ENCODE peak calls at places on chromosome 12, in seven cellular contexts. I, J, U, R, H, E and W are unnamed samples.

GRCh38 chr12:23174917-23175316 is 549.9 kb downstream of the ETNK1 start:
- DNase-seq in H (no peak), I (no peak), R (no peak), E (no peak), J (no peak), U (no peak), W (no peak)

GRCh38 chr12:82627799-82628198 is 58.9 kb upstream of the TMTC2 start:
- DNase-seq in I (peak; percentile 30), U (peak; percentile 71), E (peak; percentile 32), H (no peak), R (no peak), J (no peak), W (no peak)

GRCh38 chr12:57611116-57611809 is at the start of gene ARHGEF25:
- DNase-seq in I (no peak), U (peak; percentile 89), R (peak; percentile 51), J (peak; percentile 9), E (peak; percentile 94), H (no peak), W (peak; percentile 60)

GRCh38 chr12:28793767-28794166 is 355.3 kb upstream of the FAR2 start:
- DNase-seq in R (no peak), I (no peak), U (no peak), J (no peak), H (no peak), E (no peak), W (no peak)

GRCh38 chr12:69094606-69095216 is 144.7 kb upstream of the CPSF6 start:
- DNase-seq in E (no peak), R (no peak), U (no peak), J (no peak), H (no peak), I (no peak), W (no peak)

GRCh38 chr12:48084066-48084465 is 21.8 kb downstream of the SENP1 start:
- DNase-seq in H (no peak), J (no peak), E (no peak), I (peak; percentile 10), R (no peak), U (no peak), W (no peak)

GRCh38 chr12:54371328-54372112 is 7.2 kb upstream of the GPR84 start:
- DNase-seq in E (no peak), H (no peak), I (no peak), U (peak; percentile 48), J (no peak), R (no peak), W (no peak)

GRCh38 chr12:50988051-50988450 is 35.7 kb downstream of the HIGD1C start:
- DNase-seq in U (no peak), R (no peak), H (no peak), I (no peak), J (no peak), E (no peak), W (no peak)

GRCh38 chr12:5442251-5443006 is 10.5 kb downstream of the NTF3 start:
- DNase-seq in E (peak; percentile 51), R (no peak), H (no peak), I (peak; percentile 66), J (no peak), U (peak; percentile 79), W (no peak)

GRCh38 chr12:92721130-92721529 is 18.3 kb downstream of the PLEKHG7 start:
- DNase-seq in H (no peak), J (no peak), R (no peak), U (no peak), I (no peak), E (no peak), W (no peak)

GRCh38 chr12:132153501-132154340 is 9.5 kb downstream of the NOC4L start:
- DNase-seq in J (no peak), H (no peak), R (peak; percentile 63), I (peak; percentile 27), U (peak; percentile 97), E (peak; percentile 98), W (peak; percentile 81)

GRCh38 chr12:48080821-48081220 is 25.1 kb downstream of the SENP1 start:
- DNase-seq in J (no peak), R (no peak), I (no peak), U (no peak), E (no peak), H (no peak), W (no peak)

GRCh38 chr12:68686262-68686594 is 550 bp upstream of the NUP107 start:
- DNase-seq in H (no peak), U (no peak), E (no peak), I (peak; percentile 4), R (no peak), J (no peak), W (no peak)

GRCh38 chr12:3206536-3207072 is 129.4 kb downstream of the TSPAN9 start:
- DNase-seq in J (no peak), E (no peak), I (no peak), H (no peak), R (no peak), U (no peak), W (no peak)

GRCh38 chr12:79326225-79326624 is 364.5 kb downstream of the PAWR start:
- DNase-seq in H (no peak), U (no peak), E (no peak), I (no peak), R (no peak), J (no peak), W (no peak)

GRCh38 chr12:104672501-104673265 is 215.9 kb downstream of the CHST11 start:
- DNase-seq in I (peak; percentile 68), R (no peak), J (peak; percentile 37), H (no peak), U (peak; percentile 44), E (no peak), W (no peak)